ENCODE peak calls at places on chromosomes 13 and 19, in eight cellular contexts. One of them, this sample, is unnamed.

GRCh38 chr19:10259162-10259905 is 7.3 kb downstream of the MRPL4 start:
- DNase-seq in mucosa of descending colon: peak
- DNase-seq in fibroblast of the conjunctiva: peak
- DNase-seq in T-helper 1 cell: peak
- DNase-seq in amniotic stem cell: peak
- DNase-seq in activated CD8-positive, alpha-beta memory T cell treated with anti-CD3 and anti-CD28 coated beads for 48 hours: peak
- DNase-seq in colonic mucosa: peak
- DNase-seq in HEK293T: peak
- DNase-seq in this sample: peak

GRCh38 chr19:24060687-24061356 is 26.2 kb upstream of the ZNF254 start:
- DNase-seq in fibroblast of the conjunctiva: no peak
- DNase-seq in amniotic stem cell: no peak
- DNase-seq in T-helper 1 cell: no peak
- DNase-seq in HEK293T: no peak
- DNase-seq in mucosa of descending colon: no peak
- DNase-seq in colonic mucosa: no peak
- DNase-seq in activated CD8-positive, alpha-beta memory T cell treated with anti-CD3 and anti-CD28 coated beads for 48 hours: no peak
- DNase-seq in this sample: no peak

GRCh38 chr19:52170304-52170703 is 1.1 kb downstream of the ZNF836 start:
- DNase-seq in mucosa of descending colon: no peak
- DNase-seq in activated CD8-positive, alpha-beta memory T cell treated with anti-CD3 and anti-CD28 coated beads for 48 hours: no peak
- DNase-seq in HEK293T: no peak
- DNase-seq in colonic mucosa: no peak
- DNase-seq in fibroblast of the conjunctiva: no peak
- DNase-seq in amniotic stem cell: no peak
- DNase-seq in T-helper 1 cell: no peak
- DNase-seq in this sample: no peak

GRCh38 chr19:6531163-6531955 is 533 bp downstream of the TNFSF9 start:
- DNase-seq in HEK293T: no peak
- DNase-seq in mucosa of descending colon: peak
- DNase-seq in amniotic stem cell: no peak
- DNase-seq in activated CD8-positive, alpha-beta memory T cell treated with anti-CD3 and anti-CD28 coated beads for 48 hours: no peak
- DNase-seq in fibroblast of the conjunctiva: no peak
- DNase-seq in T-helper 1 cell: no peak
- DNase-seq in colonic mucosa: no peak
- DNase-seq in this sample: no peak

GRCh38 chr19:574658-575526 is 2.5 kb downstream of the BSG start:
- DNase-seq in amniotic stem cell: no peak
- DNase-seq in HEK293T: no peak
- DNase-seq in fibroblast of the conjunctiva: no peak
- DNase-seq in colonic mucosa: peak
- DNase-seq in activated CD8-positive, alpha-beta memory T cell treated with anti-CD3 and anti-CD28 coated beads for 48 hours: no peak
- DNase-seq in T-helper 1 cell: no peak
- DNase-seq in mucosa of descending colon: peak
- DNase-seq in this sample: no peak

GRCh38 chr13:106710267-106710666 is 142.3 kb upstream of the ARGLU1 start:
- DNase-seq in fibroblast of the conjunctiva: peak
- DNase-seq in activated CD8-positive, alpha-beta memory T cell treated with anti-CD3 and anti-CD28 coated beads for 48 hours: no peak
- DNase-seq in amniotic stem cell: no peak
- DNase-seq in mucosa of descending colon: no peak
- DNase-seq in colonic mucosa: no peak
- DNase-seq in T-helper 1 cell: no peak
- DNase-seq in HEK293T: no peak
- DNase-seq in this sample: no peak

GRCh38 chr13:21501709-21502108 is 42.6 kb upstream of the ZDHHC20 start:
- DNase-seq in HEK293T: peak
- DNase-seq in activated CD8-positive, alpha-beta memory T cell treated with anti-CD3 and anti-CD28 coated beads for 48 hours: no peak
- DNase-seq in fibroblast of the conjunctiva: no peak
- DNase-seq in colonic mucosa: no peak
- DNase-seq in T-helper 1 cell: no peak
- DNase-seq in amniotic stem cell: no peak
- DNase-seq in mucosa of descending colon: no peak
- DNase-seq in this sample: no peak

GRCh38 chr19:3444695-3445234 is 35.6 kb downstream of the SMIM24 start:
- DNase-seq in activated CD8-positive, alpha-beta memory T cell treated with anti-CD3 and anti-CD28 coated beads for 48 hours: no peak
- DNase-seq in amniotic stem cell: no peak
- DNase-seq in HEK293T: no peak
- DNase-seq in mucosa of descending colon: no peak
- DNase-seq in fibroblast of the conjunctiva: no peak
- DNase-seq in colonic mucosa: no peak
- DNase-seq in T-helper 1 cell: no peak
- DNase-seq in this sample: no peak

GRCh38 chr19:46704379-46705076 is 12.4 kb downstream of the PRKD2 start:
- DNase-seq in colonic mucosa: peak
- DNase-seq in amniotic stem cell: no peak
- DNase-seq in activated CD8-positive, alpha-beta memory T cell treated with anti-CD3 and anti-CD28 coated beads for 48 hours: peak
- DNase-seq in fibroblast of the conjunctiva: no peak
- DNase-seq in T-helper 1 cell: peak
- DNase-seq in mucosa of descending colon: peak
- DNase-seq in HEK293T: peak
- DNase-seq in this sample: peak

GRCh38 chr13:113814435-113814821 is 49.4 kb downstream of the GAS6 start:
- DNase-seq in fibroblast of the conjunctiva: no peak
- DNase-seq in T-helper 1 cell: no peak
- DNase-seq in mucosa of descending colon: no peak
- DNase-seq in amniotic stem cell: no peak
- DNase-seq in colonic mucosa: no peak
- DNase-seq in HEK293T: no peak
- DNase-seq in activated CD8-positive, alpha-beta memory T cell treated with anti-CD3 and anti-CD28 coated beads for 48 hours: no peak
- DNase-seq in this sample: no peak

GRCh38 chr13:95059306-95059705 is 241.9 kb downstream of the ABCC4 start:
- DNase-seq in HEK293T: no peak
- DNase-seq in colonic mucosa: no peak
- DNase-seq in mucosa of descending colon: no peak
- DNase-seq in activated CD8-positive, alpha-beta memory T cell treated with anti-CD3 and anti-CD28 coated beads for 48 hours: no peak
- DNase-seq in fibroblast of the conjunctiva: no peak
- DNase-seq in T-helper 1 cell: no peak
- DNase-seq in amniotic stem cell: no peak
- DNase-seq in this sample: no peak

GRCh38 chr19:13463296-13463695 is 43.0 kb downstream of the CACNA1A start:
- DNase-seq in fibroblast of the conjunctiva: no peak
- DNase-seq in HEK293T: peak
- DNase-seq in activated CD8-positive, alpha-beta memory T cell treated with anti-CD3 and anti-CD28 coated beads for 48 hours: no peak
- DNase-seq in T-helper 1 cell: no peak
- DNase-seq in colonic mucosa: no peak
- DNase-seq in mucosa of descending colon: no peak
- DNase-seq in amniotic stem cell: no peak
- DNase-seq in this sample: peak

GRCh38 chr13:71464673-71465072 is 402.3 kb downstream of the DACH1 start:
- DNase-seq in colonic mucosa: no peak
- DNase-seq in mucosa of descending colon: no peak
- DNase-seq in fibroblast of the conjunctiva: no peak
- DNase-seq in HEK293T: no peak
- DNase-seq in T-helper 1 cell: no peak
- DNase-seq in amniotic stem cell: no peak
- DNase-seq in activated CD8-positive, alpha-beta memory T cell treated with anti-CD3 and anti-CD28 coated beads for 48 hours: no peak
- DNase-seq in this sample: no peak

GRCh38 chr13:41152005-41152404 is 19.4 kb upstream of the KBTBD6 start:
- DNase-seq in colonic mucosa: no peak
- DNase-seq in amniotic stem cell: no peak
- DNase-seq in mucosa of descending colon: no peak
- DNase-seq in HEK293T: no peak
- DNase-seq in T-helper 1 cell: no peak
- DNase-seq in activated CD8-positive, alpha-beta memory T cell treated with anti-CD3 and anti-CD28 coated beads for 48 hours: no peak
- DNase-seq in fibroblast of the conjunctiva: no peak
- DNase-seq in this sample: no peak

GRCh38 chr19:41415154-41415571 is 12.0 kb downstream of the B3GNT8 start:
- DNase-seq in amniotic stem cell: no peak
- DNase-seq in activated CD8-positive, alpha-beta memory T cell treated with anti-CD3 and anti-CD28 coated beads for 48 hours: no peak
- DNase-seq in HEK293T: no peak
- DNase-seq in colonic mucosa: no peak
- DNase-seq in mucosa of descending colon: no peak
- DNase-seq in fibroblast of the conjunctiva: no peak
- DNase-seq in T-helper 1 cell: no peak
- DNase-seq in this sample: no peak

GRCh38 chr13:27293873-27294515 is 23.4 kb downstream of the RASL11A start:
- DNase-seq in fibroblast of the conjunctiva: no peak
- DNase-seq in HEK293T: no peak
- DNase-seq in activated CD8-positive, alpha-beta memory T cell treated with anti-CD3 and anti-CD28 coated beads for 48 hours: no peak
- DNase-seq in T-helper 1 cell: no peak
- DNase-seq in amniotic stem cell: no peak
- DNase-seq in mucosa of descending colon: no peak
- DNase-seq in colonic mucosa: no peak
- DNase-seq in this sample: no peak

GRCh38 chr13:50340566-50341287 is 325.5 kb downstream of the KCNRG start:
- DNase-seq in colonic mucosa: no peak
- DNase-seq in HEK293T: no peak
- DNase-seq in fibroblast of the conjunctiva: no peak
- DNase-seq in T-helper 1 cell: no peak
- DNase-seq in activated CD8-positive, alpha-beta memory T cell treated with anti-CD3 and anti-CD28 coated beads for 48 hours: no peak
- DNase-seq in mucosa of descending colon: no peak
- DNase-seq in amniotic stem cell: no peak
- DNase-seq in this sample: no peak

GRCh38 chr13:30713133-30713532 is 22.2 kb upstream of the ALOX5AP start:
- DNase-seq in T-helper 1 cell: no peak
- DNase-seq in amniotic stem cell: no peak
- DNase-seq in fibroblast of the conjunctiva: no peak
- DNase-seq in mucosa of descending colon: no peak
- DNase-seq in activated CD8-positive, alpha-beta memory T cell treated with anti-CD3 and anti-CD28 coated beads for 48 hours: no peak
- DNase-seq in HEK293T: no peak
- DNase-seq in colonic mucosa: no peak
- DNase-seq in this sample: peak

GRCh38 chr13:43688230-43688907 is 98.4 kb downstream of the ENOX1 start:
- DNase-seq in mucosa of descending colon: no peak
- DNase-seq in colonic mucosa: no peak
- DNase-seq in amniotic stem cell: no peak
- DNase-seq in activated CD8-positive, alpha-beta memory T cell treated with anti-CD3 and anti-CD28 coated beads for 48 hours: no peak
- DNase-seq in T-helper 1 cell: no peak
- DNase-seq in HEK293T: no peak
- DNase-seq in fibroblast of the conjunctiva: no peak
- DNase-seq in this sample: no peak

GRCh38 chr13:85313761-85314503 is 485.3 kb downstream of the SLITRK6 start:
- DNase-seq in activated CD8-positive, alpha-beta memory T cell treated with anti-CD3 and anti-CD28 coated beads for 48 hours: no peak
- DNase-seq in T-helper 1 cell: no peak
- DNase-seq in HEK293T: peak
- DNase-seq in mucosa of descending colon: no peak
- DNase-seq in colonic mucosa: no peak
- DNase-seq in amniotic stem cell: no peak
- DNase-seq in fibroblast of the conjunctiva: no peak
- DNase-seq in this sample: peak

GRCh38 chr19:38837656-38838121 is 6.1 kb upstream of the ECH1 start:
- DNase-seq in fibroblast of the conjunctiva: no peak
- DNase-seq in amniotic stem cell: peak
- DNase-seq in colonic mucosa: no peak
- DNase-seq in activated CD8-positive, alpha-beta memory T cell treated with anti-CD3 and anti-CD28 coated beads for 48 hours: no peak
- DNase-seq in T-helper 1 cell: no peak
- DNase-seq in mucosa of descending colon: no peak
- DNase-seq in HEK293T: no peak
- DNase-seq in this sample: no peak

GRCh38 chr19:14478113-14478545 is 3.0 kb upstream of the PTGER1 start:
- DNase-seq in HEK293T: no peak
- DNase-seq in mucosa of descending colon: peak
- DNase-seq in activated CD8-positive, alpha-beta memory T cell treated with anti-CD3 and anti-CD28 coated beads for 48 hours: no peak
- DNase-seq in fibroblast of the conjunctiva: no peak
- DNase-seq in colonic mucosa: no peak
- DNase-seq in amniotic stem cell: no peak
- DNase-seq in T-helper 1 cell: no peak
- DNase-seq in this sample: no peak

GRCh38 chr13:72062566-72062965 is 195.6 kb upstream of the DACH1 start:
- DNase-seq in mucosa of descending colon: peak
- DNase-seq in colonic mucosa: peak
- DNase-seq in amniotic stem cell: no peak
- DNase-seq in fibroblast of the conjunctiva: no peak
- DNase-seq in T-helper 1 cell: no peak
- DNase-seq in HEK293T: no peak
- DNase-seq in activated CD8-positive, alpha-beta memory T cell treated with anti-CD3 and anti-CD28 coated beads for 48 hours: no peak
- DNase-seq in this sample: peak

GRCh38 chr19:10338940-10339339 is 484 bp downstream of the ICAM3 start:
- DNase-seq in HEK293T: no peak
- DNase-seq in colonic mucosa: no peak
- DNase-seq in T-helper 1 cell: no peak
- DNase-seq in fibroblast of the conjunctiva: no peak
- DNase-seq in activated CD8-positive, alpha-beta memory T cell treated with anti-CD3 and anti-CD28 coated beads for 48 hours: no peak
- DNase-seq in amniotic stem cell: no peak
- DNase-seq in mucosa of descending colon: no peak
- DNase-seq in this sample: no peak

GRCh38 chr13:20991741-20992520 is 69.5 kb downstream of the LATS2 start:
- DNase-seq in amniotic stem cell: no peak
- DNase-seq in HEK293T: no peak
- DNase-seq in fibroblast of the conjunctiva: no peak
- DNase-seq in mucosa of descending colon: no peak
- DNase-seq in T-helper 1 cell: no peak
- DNase-seq in colonic mucosa: no peak
- DNase-seq in activated CD8-positive, alpha-beta memory T cell treated with anti-CD3 and anti-CD28 coated beads for 48 hours: no peak
- DNase-seq in this sample: no peak

GRCh38 chr13:97749174-97749573 is 204.3 kb upstream of the IPO5 start:
- DNase-seq in mucosa of descending colon: no peak
- DNase-seq in fibroblast of the conjunctiva: no peak
- DNase-seq in amniotic stem cell: no peak
- DNase-seq in colonic mucosa: no peak
- DNase-seq in T-helper 1 cell: no peak
- DNase-seq in activated CD8-positive, alpha-beta memory T cell treated with anti-CD3 and anti-CD28 coated beads for 48 hours: no peak
- DNase-seq in HEK293T: no peak
- DNase-seq in this sample: no peak

This sample was measured in NCI-H460.